ENCODE peak calls at places on chromosomes 3 and 15, in five cellular contexts. One of them, this sample, is unnamed.

GRCh38 chr3:181555681-181556080 is 156.0 kb upstream of the SOX2 start:
- DNase-seq in A549: no peak
- DNase-seq in K562: no peak
- DNase-seq in HepG2: no peak
- DNase-seq in SK-N-SH: no peak
- DNase-seq in this sample: no peak

GRCh38 chr3:81660036-81660435 is 101.4 kb downstream of the GBE1 start:
- DNase-seq in A549: no peak
- DNase-seq in K562: no peak
- DNase-seq in HepG2: no peak
- DNase-seq in SK-N-SH: no peak
- DNase-seq in this sample: no peak

GRCh38 chr15:34122771-34123183 is 20.9 kb downstream of the PGBD4 start:
- DNase-seq in A549: no peak
- DNase-seq in K562: no peak
- DNase-seq in HepG2: peak; percentile 14
- DNase-seq in SK-N-SH: no peak
- DNase-seq in this sample: no peak

GRCh38 chr3:196274585-196274984 is 12.9 kb downstream of the PCYT1A start:
- DNase-seq in A549: no peak
- DNase-seq in K562: peak; percentile 84
- DNase-seq in HepG2: no peak
- DNase-seq in SK-N-SH: no peak
- DNase-seq in this sample: no peak

GRCh38 chr15:74253276-74253921 is 17.3 kb downstream of the CCDC33 start:
- DNase-seq in A549: no peak
- DNase-seq in K562: no peak
- DNase-seq in HepG2: no peak
- DNase-seq in SK-N-SH: no peak
- DNase-seq in this sample: peak; percentile 22

GRCh38 chr3:18712713-18713575 is 287.8 kb upstream of the SATB1 start:
- DNase-seq in A549: no peak
- DNase-seq in K562: no peak
- DNase-seq in HepG2: no peak
- DNase-seq in SK-N-SH: no peak
- DNase-seq in this sample: no peak

GRCh38 chr15:66721501-66721937 is 19.5 kb downstream of the SMAD6 start:
- DNase-seq in A549: no peak
- DNase-seq in K562: peak; percentile 81
- DNase-seq in HepG2: no peak
- DNase-seq in SK-N-SH: no peak
- DNase-seq in this sample: no peak

GRCh38 chr3:141082064-141082463 is 30.9 kb downstream of the SPSB4 start:
- DNase-seq in A549: no peak
- DNase-seq in K562: no peak
- DNase-seq in HepG2: no peak
- DNase-seq in SK-N-SH: no peak
- DNase-seq in this sample: no peak

GRCh38 chr3:145767909-145768308 is 393.1 kb downstream of the PLOD2 start:
- DNase-seq in A549: no peak
- DNase-seq in K562: no peak
- DNase-seq in HepG2: no peak
- DNase-seq in SK-N-SH: no peak
- DNase-seq in this sample: no peak

GRCh38 chr3:120498947-120499346 is 48.2 kb upstream of the FSTL1 start:
- DNase-seq in A549: no peak
- DNase-seq in K562: no peak
- DNase-seq in HepG2: no peak
- DNase-seq in SK-N-SH: no peak
- DNase-seq in this sample: no peak

GRCh38 chr15:70358871-70359647 is 261.3 kb upstream of the TLE3 start:
- DNase-seq in A549: no peak
- DNase-seq in K562: no peak
- DNase-seq in HepG2: no peak
- DNase-seq in SK-N-SH: no peak
- DNase-seq in this sample: no peak

GRCh38 chr3:72473156-72473555 is 375.1 kb downstream of the SHQ1 start:
- DNase-seq in A549: no peak
- DNase-seq in K562: no peak
- DNase-seq in HepG2: no peak
- DNase-seq in SK-N-SH: no peak
- DNase-seq in this sample: no peak

GRCh38 chr3:44568561-44568960 is 13.6 kb downstream of the ZKSCAN7 start:
- DNase-seq in A549: no peak
- DNase-seq in K562: no peak
- DNase-seq in HepG2: no peak
- DNase-seq in SK-N-SH: no peak
- DNase-seq in this sample: no peak

GRCh38 chr3:181330821-181331563 is 341.5 kb upstream of the DNAJC19 start:
- DNase-seq in A549: no peak
- DNase-seq in K562: no peak
- DNase-seq in HepG2: no peak
- DNase-seq in SK-N-SH: no peak
- DNase-seq in this sample: no peak

GRCh38 chr15:90564109-90564508 is 34.4 kb downstream of the CRTC3 start:
- DNase-seq in A549: no peak
- DNase-seq in K562: no peak
- DNase-seq in HepG2: no peak
- DNase-seq in SK-N-SH: no peak
- DNase-seq in this sample: peak; percentile 57

GRCh38 chr15:77066961-77067690 is 3.8 kb downstream of the TSPAN3 start:
- DNase-seq in A549: no peak
- DNase-seq in K562: peak; percentile 40
- DNase-seq in HepG2: peak; percentile 58
- DNase-seq in SK-N-SH: no peak
- DNase-seq in this sample: no peak

GRCh38 chr15:89641053-89641452 is 14.2 kb downstream of the KIF7 start:
- DNase-seq in A549: no peak
- DNase-seq in K562: no peak
- DNase-seq in HepG2: no peak
- DNase-seq in SK-N-SH: no peak
- DNase-seq in this sample: no peak

GRCh38 chr3:159263750-159264561 is 462.1 kb downstream of the MFSD1 start:
- DNase-seq in A549: peak; percentile 19
- DNase-seq in K562: peak; percentile 40
- DNase-seq in HepG2: peak; percentile 22
- DNase-seq in SK-N-SH: peak; percentile 42
- DNase-seq in this sample: peak; percentile 44

GRCh38 chr3:70805044-70805732 is 492.8 kb upstream of the MDFIC2 start:
- DNase-seq in A549: no peak
- DNase-seq in K562: no peak
- DNase-seq in HepG2: no peak
- DNase-seq in SK-N-SH: no peak
- DNase-seq in this sample: no peak

GRCh38 chr3:192727032-192727847 is at the start of gene FGF12:
- DNase-seq in A549: peak; percentile 7
- DNase-seq in K562: peak; percentile 1
- DNase-seq in HepG2: peak; percentile 2
- DNase-seq in SK-N-SH: peak; percentile 83
- DNase-seq in this sample: no peak

GRCh38 chr3:196688349-196688748 is 23.7 kb downstream of the CEP19 start:
- DNase-seq in A549: no peak
- DNase-seq in K562: no peak
- DNase-seq in HepG2: no peak
- DNase-seq in SK-N-SH: no peak
- DNase-seq in this sample: peak; percentile 98

GRCh38 chr3:114374433-114374832 is 80.6 kb downstream of the TIGIT start:
- DNase-seq in A549: no peak
- DNase-seq in K562: no peak
- DNase-seq in HepG2: no peak
- DNase-seq in SK-N-SH: no peak
- DNase-seq in this sample: no peak

GRCh38 chr15:45180648-45181436 is 6.9 kb downstream of the SHF start:
- DNase-seq in A549: no peak
- DNase-seq in K562: no peak
- DNase-seq in HepG2: no peak
- DNase-seq in SK-N-SH: no peak
- DNase-seq in this sample: no peak

GRCh38 chr3:184592411-184593200 is 31.0 kb downstream of the EPHB3 start:
- DNase-seq in A549: no peak
- DNase-seq in K562: no peak
- DNase-seq in HepG2: no peak
- DNase-seq in SK-N-SH: peak; percentile 84
- DNase-seq in this sample: no peak

GRCh38 chr15:40899536-40900207 is 5.4 kb downstream of the VPS18 start:
- DNase-seq in A549: no peak
- DNase-seq in K562: no peak
- DNase-seq in HepG2: no peak
- DNase-seq in SK-N-SH: no peak
- DNase-seq in this sample: no peak

GRCh38 chr15:96031426-96031825 is 299.1 kb upstream of the NR2F2 start:
- DNase-seq in A549: no peak
- DNase-seq in K562: no peak
- DNase-seq in HepG2: no peak
- DNase-seq in SK-N-SH: no peak
- DNase-seq in this sample: no peak

GRCh38 chr15:38075466-38075865 is 141.0 kb downstream of the TMCO5A start:
- DNase-seq in A549: no peak
- DNase-seq in K562: no peak
- DNase-seq in HepG2: no peak
- DNase-seq in SK-N-SH: no peak
- DNase-seq in this sample: no peak

GRCh38 chr15:39135989-39136388 is 444.9 kb upstream of the THBS1 start:
- DNase-seq in A549: no peak
- DNase-seq in K562: no peak
- DNase-seq in HepG2: no peak
- DNase-seq in SK-N-SH: no peak
- DNase-seq in this sample: no peak

GRCh38 chr3:151434151-151434890 is 26.5 kb downstream of the IGSF10 start:
- DNase-seq in A549: peak; percentile 31
- DNase-seq in K562: no peak
- DNase-seq in HepG2: no peak
- DNase-seq in SK-N-SH: no peak
- DNase-seq in this sample: no peak

GRCh38 chr3:59502806-59503205 is 453.0 kb upstream of the CFAP20DC start:
- DNase-seq in A549: no peak
- DNase-seq in K562: no peak
- DNase-seq in HepG2: no peak
- DNase-seq in SK-N-SH: no peak
- DNase-seq in this sample: peak; percentile 2

GRCh38 chr3:134031620-134031915 is 1.8 kb upstream of the SLCO2A1 start:
- DNase-seq in A549: no peak
- DNase-seq in K562: no peak
- DNase-seq in HepG2: no peak
- DNase-seq in SK-N-SH: no peak
- DNase-seq in this sample: no peak

GRCh38 chr3:134030382-134030753 is 643 bp upstream of the SLCO2A1 start:
- DNase-seq in A549: no peak
- DNase-seq in K562: no peak
- DNase-seq in HepG2: peak; percentile 63
- DNase-seq in SK-N-SH: no peak
- DNase-seq in this sample: no peak

GRCh38 chr3:134029256-134029733 is 430 bp downstream of the SLCO2A1 start:
- DNase-seq in A549: no peak
- DNase-seq in K562: no peak
- DNase-seq in HepG2: no peak
- DNase-seq in SK-N-SH: peak; percentile 42
- DNase-seq in this sample: no peak

GRCh38 chr3:134029734-134030381 is at the start of gene SLCO2A1:
- DNase-seq in A549: peak; percentile 12
- DNase-seq in K562: no peak
- DNase-seq in HepG2: no peak
- DNase-seq in SK-N-SH: peak; percentile 81
- DNase-seq in this sample: peak; percentile 51

DNA sequence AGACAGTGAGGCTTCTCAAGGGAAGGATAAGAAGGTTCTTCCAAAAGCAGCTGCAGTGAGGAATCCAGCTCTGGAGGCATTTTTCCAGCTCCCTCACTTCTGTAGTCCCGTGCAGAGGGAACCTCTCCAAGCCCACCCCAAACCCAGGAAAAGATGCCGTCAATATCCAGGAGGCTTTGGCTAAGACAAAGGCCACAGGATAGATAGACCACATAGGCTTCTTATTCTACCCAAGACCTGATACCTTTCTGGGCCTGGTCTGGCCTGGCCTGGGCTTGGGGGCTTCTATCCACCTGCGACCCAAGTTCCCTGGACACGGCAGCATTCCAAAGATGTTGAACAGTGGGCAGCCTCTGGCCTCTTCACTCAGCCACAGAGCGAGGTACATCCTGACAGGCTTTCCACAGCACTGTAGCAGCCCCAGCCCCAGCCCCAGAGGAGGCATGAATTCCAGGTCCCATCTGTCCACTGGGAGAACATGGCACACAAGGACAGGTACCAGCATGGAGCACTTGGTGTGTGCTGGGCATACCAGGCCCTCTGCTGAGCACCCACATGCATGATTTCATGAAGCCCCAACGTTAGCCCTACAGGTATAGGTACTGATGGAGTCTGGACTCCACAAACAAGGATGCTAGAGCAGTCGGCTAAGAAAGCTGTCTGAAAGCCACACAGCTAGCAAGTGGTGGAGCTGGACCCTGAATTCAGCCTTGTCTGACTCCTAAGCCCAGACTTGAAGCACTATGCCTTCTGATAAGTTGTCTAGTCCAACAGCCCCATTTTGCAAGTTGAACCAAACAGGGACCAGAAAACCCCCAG is 1.3 kb upstream of the SLCO2A1 start:
- DNase-seq in A549: no peak
- DNase-seq in K562: no peak
- DNase-seq in HepG2: no peak
- DNase-seq in SK-N-SH: no peak
- DNase-seq in this sample: no peak
- TF ChIP-seq MAX in A549: no peak
- TF ChIP-seq MAX in K562: no peak
- TF ChIP-seq MAX in HepG2: no peak
- TF ChIP-seq MAX in SK-N-SH: no peak
- TF ChIP-seq MAX in this sample: no peak

GRCh38 chr3:188433526-188433855 is 279.5 kb downstream of the LPP start:
- DNase-seq in A549: no peak
- DNase-seq in K562: no peak
- DNase-seq in HepG2: no peak
- DNase-seq in SK-N-SH: no peak
- DNase-seq in this sample: no peak
- H3K4me3 ChIP-seq in A549: no peak overlapping the region
- H3K4me3 ChIP-seq in K562: no peak overlapping the region
- H3K4me3 ChIP-seq in HepG2: no peak overlapping the region
- H3K4me3 ChIP-seq in SK-N-SH: no peak overlapping the region
- H3K4me3 ChIP-seq in this sample: no peak overlapping the region

GRCh38 chr3:172074578-172074977 is 35.2 kb downstream of the FNDC3B start:
- DNase-seq in A549: no peak
- DNase-seq in K562: no peak
- DNase-seq in HepG2: no peak
- DNase-seq in SK-N-SH: no peak
- DNase-seq in this sample: peak; percentile 92
- TF ChIP-seq MAX in A549: no peak
- TF ChIP-seq MAX in K562: no peak
- TF ChIP-seq MAX in HepG2: no peak
- TF ChIP-seq MAX in SK-N-SH: no peak
- TF ChIP-seq MAX in this sample: peak; percentile 87

DNA sequence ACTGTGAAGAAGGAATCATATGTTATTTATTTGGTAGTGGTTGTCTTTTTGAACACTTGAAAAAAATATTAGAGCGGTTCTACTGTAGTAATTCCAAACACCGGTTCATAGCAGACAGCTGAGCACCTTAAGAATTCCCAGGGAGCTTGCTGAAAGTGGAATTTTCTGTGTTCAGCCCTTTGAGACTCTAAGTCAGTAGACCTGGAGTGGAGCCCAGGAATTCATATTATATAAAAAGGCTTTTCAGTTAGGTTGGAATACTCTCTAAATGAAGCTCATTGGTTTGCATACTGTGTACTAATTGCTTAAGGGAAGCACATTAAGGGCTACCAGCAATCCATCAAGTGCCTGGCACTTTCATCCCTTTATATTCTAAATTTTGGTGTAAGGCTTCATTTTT is 687.5 kb downstream of the EDEM1 start:
- DNase-seq in A549: no peak
- DNase-seq in K562: no peak
- DNase-seq in HepG2: no peak
- DNase-seq in SK-N-SH: no peak
- DNase-seq in this sample: no peak
- H3K4me3 ChIP-seq in A549: no peak overlapping the region
- H3K4me3 ChIP-seq in K562: no peak overlapping the region
- H3K4me3 ChIP-seq in HepG2: no peak overlapping the region
- H3K4me3 ChIP-seq in SK-N-SH: no peak overlapping the region
- H3K4me3 ChIP-seq in this sample: no peak overlapping the region

This sample was measured in NB4.